ENCODE peak calls at places on chromosomes 12 and 14, in seven cellular contexts. V, U, W, F, S, G and O are unnamed samples.

GRCh38 chr12:19239616-19240234 is 110.2 kb downstream of the PLEKHA5 start:
- DNase-seq in V (peak), U (no peak), W (no peak), F (no peak), S (no peak), G (no peak), O (no peak)

GRCh38 chr14:101233861-101234587 is 327.3 kb upstream of the DIO3 start:
- DNase-seq in V (no peak), U (no peak), W (no peak), F (no peak), S (no peak), G (no peak), O (no peak)

GRCh38 chr12:116295327-116296263 is 18.1 kb upstream of the MED13L start:
- DNase-seq in V (no peak), U (no peak), W (no peak), F (no peak), S (no peak), G (no peak), O (no peak)

GRCh38 chr12:9651265-9651729 is 18.2 kb upstream of the CLEC2D start:
- DNase-seq in V (peak), U (peak), W (no peak), F (no peak), S (no peak), G (no peak), O (peak)

GRCh38 chr12:72549184-72549583 is 277.0 kb downstream of the TRHDE start:
- DNase-seq in V (no peak), U (no peak), W (no peak), F (no peak), S (no peak), G (no peak), O (no peak)

GRCh38 chr12:19994970-19995369 is 373.4 kb upstream of the PDE3A start:
- DNase-seq in V (peak), U (no peak), W (no peak), F (no peak), S (no peak), G (no peak), O (no peak)

GRCh38 chr12:27549801-27550652 is 26.0 kb downstream of the PPFIBP1 start:
- DNase-seq in V (peak), U (peak), W (no peak), F (peak), S (no peak), G (no peak), O (peak)

GRCh38 chr12:752673-753400 is 458 bp downstream of the WNK1 start:
- DNase-seq in V (peak), U (peak), W (peak), F (peak), S (peak), G (no peak), O (peak)

GRCh38 chr12:115224031-115224430 is 540.1 kb upstream of the TBX3 start:
- DNase-seq in V (no peak), U (no peak), W (no peak), F (no peak), S (no peak), G (no peak), O (no peak)